ENCODE peak calls at places on chromosomes 7 and 10, in eight cellular contexts. C, G, W, J, Q, I, P and N are unnamed samples. For H3K9me3, the result is how much of the 10 kb centered on the place peaks cover.

GRCh38 chr10:30786906-30787305 is 157.4 kb upstream of the LYZL2 start:
- DNase-seq in C (no peak), G (no peak), W (no peak), J (no peak), Q (no peak), I (no peak), P (no peak), N (no peak)

GRCh38 chr7:8229927-8230326 is 32.0 kb downstream of the ICA1 start:
- DNase-seq in C (no peak), G (no peak), W (no peak), J (no peak), Q (no peak), I (no peak), P (no peak), N (no peak)

GRCh38 chr7:3068568-3068967 is 24.9 kb upstream of the CARD11 start:
- DNase-seq in C (no peak), G (no peak), W (no peak), J (no peak), Q (peak), I (no peak), P (no peak), N (no peak)

GRCh38 chr7:128879939-128880746 is 17.5 kb downstream of the ATP6V1F start:
- DNase-seq in C (peak), G (peak), W (peak), J (no peak), Q (peak), I (peak), P (peak), N (no peak)

GRCh38 chr7:95047291-95047690 is 139.9 kb downstream of the PPP1R9A start:
- DNase-seq in C (no peak), G (no peak), W (no peak), J (no peak), Q (no peak), I (no peak), P (no peak), N (no peak)

GRCh38 chr7:131741446-131741845 is 185.0 kb upstream of the PODXL start:
- DNase-seq in C (no peak), G (no peak), W (no peak), J (no peak), Q (no peak), I (no peak), P (no peak), N (no peak)

GRCh38 chr7:309586-310228 is 19.7 kb downstream of the FOXL3 start:
- DNase-seq in C (no peak), G (no peak), W (peak), J (no peak), Q (no peak), I (peak), P (no peak), N (no peak)

GRCh38 chr10:47379901-47380300 is 4.2 kb downstream of the ZNF488 start:
- DNase-seq in C (peak), G (no peak), W (no peak), J (no peak), Q (no peak), I (no peak), P (no peak), N (no peak)

GRCh38 chr10:44925811-44926760 is 14.9 kb downstream of the TMEM72 start:
- DNase-seq in C (no peak), G (no peak), W (no peak), J (no peak), Q (no peak), I (no peak), P (no peak), N (no peak)

GRCh38 chr10:97752956-97753355 is 16.0 kb downstream of the ZFYVE27 start:
- DNase-seq in C (no peak), G (no peak), W (no peak), J (no peak), Q (no peak), I (no peak), P (no peak), N (no peak)

GRCh38 chr10:71263376-71263775 is 51.0 kb downstream of the UNC5B start:
- DNase-seq in C (no peak), G (no peak), W (no peak), J (no peak), Q (no peak), I (no peak), P (no peak), N (no peak)

GRCh38 chr7:97270280-97270679 is 152.8 kb downstream of the SDHAF3 start:
- DNase-seq in C (no peak), G (no peak), W (no peak), J (no peak), Q (no peak), I (no peak), P (no peak), N (no peak)

GRCh38 chr7:79298145-79298760 is 155.2 kb downstream of the MAGI2 start:
- DNase-seq in C (no peak), G (no peak), W (no peak), J (no peak), Q (peak), I (no peak), P (peak), N (no peak)

GRCh38 chr7:46107610-46108217 is 186.6 kb upstream of the IGFBP3 start:
- DNase-seq in C (no peak), G (no peak), W (no peak), J (no peak), Q (no peak), I (no peak), P (no peak), N (no peak)

GRCh38 chr7:21497072-21497471 is 45.8 kb upstream of the DNAH11 start:
- DNase-seq in C (no peak), G (no peak), W (no peak), J (no peak), Q (peak), I (no peak), P (no peak), N (no peak)

GRCh38 chr10:47253651-47254375 is 46.2 kb upstream of the GDF10 start:
- DNase-seq in C (peak), G (peak), W (peak), J (no peak), Q (peak), I (no peak), P (no peak), N (no peak)

GRCh38 chr7:31027161-31027965 is 24.7 kb upstream of the ADCYAP1R1 start:
- DNase-seq in C (no peak), G (no peak), W (no peak), J (no peak), Q (peak), I (no peak), P (no peak), N (no peak)

GRCh38 chr7:102285541-102286236 is 979 bp upstream of the SH2B2 start:
- DNase-seq in C (no peak), G (no peak), W (no peak), J (no peak), Q (no peak), I (no peak), P (no peak), N (no peak)

GRCh38 chr10:91287912-91288311 is 67.4 kb downstream of the PCGF5 start:
- DNase-seq in C (no peak), G (no peak), W (no peak), J (no peak), Q (no peak), I (no peak), P (no peak), N (no peak)

GRCh38 chr10:25176421-25176968 is 1.7 kb downstream of the GPR158 start:
- DNase-seq in C (no peak), G (no peak), W (no peak), J (no peak), Q (peak), I (no peak), P (no peak), N (no peak)

GRCh38 chr7:122632238-122632637 is 66.7 kb downstream of the RNF133 start:
- DNase-seq in C (no peak), G (no peak), W (no peak), J (no peak), Q (no peak), I (no peak), P (no peak), N (no peak)

GRCh38 chr10:107104026-107104652 is 60.4 kb downstream of the SORCS1 start:
- DNase-seq in C (no peak), G (no peak), W (no peak), J (no peak), Q (no peak), I (no peak), P (no peak), N (no peak)

GRCh38 chr7:2644514-2645273 is 12.9 kb downstream of the TTYH3 start:
- DNase-seq in C (no peak), G (no peak), W (peak), J (no peak), Q (no peak), I (no peak), P (no peak), N (no peak)

GRCh38 chr10:125101581-125101980 is 58.8 kb downstream of the CTBP2 start:
- DNase-seq in C (peak), G (no peak), W (no peak), J (no peak), Q (no peak), I (no peak), P (no peak), N (no peak)

GRCh38 chr7:77184990-77185389 is 14.6 kb downstream of the FGL2 start:
- DNase-seq in C (no peak), G (no peak), W (no peak), J (no peak), Q (peak), I (no peak), P (no peak), N (no peak)

GRCh38 chr7:7769712-7770111 is 51.3 kb upstream of the RPA3 start:
- DNase-seq in C (no peak), G (no peak), W (no peak), J (no peak), Q (no peak), I (no peak), P (no peak), N (no peak)

GRCh38 chr10:26890956-26891355 is 30.2 kb upstream of the ABI1 start:
- DNase-seq in C (no peak), G (peak), W (peak), J (no peak), Q (peak), I (no peak), P (no peak), N (peak)

GRCh38 chr10:13945760-13946460 is 359.1 kb downstream of the PRPF18 start:
- DNase-seq in C (no peak), G (no peak), W (peak), J (no peak), Q (peak), I (no peak), P (no peak), N (no peak)

GRCh38 chr10:7488418-7488829 is 77.6 kb upstream of the SFMBT2 start:
- DNase-seq in C (no peak), G (no peak), W (no peak), J (no peak), Q (peak), I (no peak), P (no peak), N (peak)

GRCh38 chr7:38524786-38525185 is 106.4 kb downstream of the AMPH start:
- DNase-seq in C (no peak), G (no peak), W (no peak), J (no peak), Q (no peak), I (no peak), P (no peak), N (no peak)

GRCh38 chr7:6614941-6615737 is at the start of gene ZNF853:
- DNase-seq in C (no peak), G (no peak), W (no peak), J (no peak), Q (no peak), I (no peak), P (no peak), N (no peak)

GRCh38 chr10:104449402-104449801 is 95.8 kb downstream of the CFAP58 start:
- DNase-seq in C (no peak), G (no peak), W (no peak), J (no peak), Q (no peak), I (no peak), P (no peak), N (no peak)

GRCh38 chr10:22932626-22933370 is 4.9 kb downstream of the ARMC3 start:
- DNase-seq in C (no peak), G (no peak), W (peak), J (no peak), Q (no peak), I (no peak), P (no peak), N (no peak)
- H3K27ac ChIP-seq in C (no peak), G (no peak), W (no peak), J (no peak), Q (no peak), I (no peak), P (no peak), N (peak)

GRCh38 chr10:131201741-131202515 is 109.6 kb downstream of the TCERG1L start:
- DNase-seq in C (peak), G (peak), W (no peak), J (no peak), Q (no peak), I (peak), P (no peak), N (no peak)
- H3K9me3 ChIP-seq in C (under half), G (under half), W (under half), J (under half), Q (under half), I (under half), P (under half), N (under half)

GRCh38 chr7:55018361-55019328 is at the start of gene EGFR:
- DNase-seq in C (peak), G (peak), W (peak), J (no peak), Q (peak), I (peak), P (peak), N (peak)

GRCh38 chr7:55017841-55018240 is 976 bp upstream of the EGFR start:
- DNase-seq in C (no peak), G (no peak), W (no peak), J (no peak), Q (no peak), I (no peak), P (no peak), N (no peak)

GRCh38 chr7:55016746-55017090 is 2.1 kb upstream of the EGFR start:
- DNase-seq in C (no peak), G (no peak), W (no peak), J (no peak), Q (no peak), I (no peak), P (no peak), N (no peak)

GRCh38 chr7:55016061-55016745 is 2.6 kb upstream of the EGFR start:
- DNase-seq in C (no peak), G (no peak), W (no peak), J (no peak), Q (no peak), I (no peak), P (no peak), N (no peak)

DNA sequence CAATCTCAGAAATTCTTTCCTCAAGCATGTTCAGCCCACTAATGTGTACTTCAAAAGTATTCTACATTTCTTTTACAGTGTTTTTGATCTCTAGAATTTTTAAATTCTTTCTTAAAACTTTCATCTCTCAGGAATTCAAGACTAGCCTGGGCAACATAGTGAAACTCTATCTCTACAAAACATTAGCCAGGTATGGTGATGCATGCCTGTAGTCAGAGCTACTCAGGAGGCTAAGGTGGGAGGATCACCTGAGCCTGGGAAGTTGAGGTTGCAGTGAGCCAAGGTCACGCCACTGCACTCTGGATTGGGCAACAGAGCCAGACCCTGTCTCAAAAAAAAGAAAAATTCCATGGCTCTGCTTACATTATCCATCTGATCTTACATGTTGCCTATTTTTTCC is 5.0 kb upstream of the EGFR start:
- DNase-seq in C (no peak), G (no peak), W (no peak), J (no peak), Q (no peak), I (no peak), P (no peak), N (no peak)
- H3K27ac ChIP-seq in C (no peak), G (no peak), W (no peak), J (no peak), Q (no peak), I (no peak), P (no peak), N (no peak)

GRCh38 chr10:109250144-109250543 is 673.2 kb downstream of the XPNPEP1 start:
- DNase-seq in C (no peak), G (no peak), W (no peak), J (no peak), Q (no peak), I (no peak), P (no peak), N (no peak)
- H3K9me3 ChIP-seq in C (under half), G (under half), W (under half), J (under half), Q (under half), I (under half), P (under half), N (under half)

GRCh38 chr7:137944168-137944567 is 57.7 kb downstream of the CREB3L2 start:
- DNase-seq in C (no peak), G (no peak), W (no peak), J (no peak), Q (peak), I (no peak), P (no peak), N (no peak)
- H3K27ac ChIP-seq in C (no peak), G (no peak), W (no peak), J (no peak), Q (no peak), I (no peak), P (no peak), N (no peak)

GRCh38 chr7:155917836-155918385 is 105.6 kb upstream of the SHH start:
- DNase-seq in C (no peak), G (no peak), W (no peak), J (no peak), Q (peak), I (no peak), P (no peak), N (no peak)
- H3K9me3 ChIP-seq in C (under half), G (under half), W (under half), J (under half), Q (under half), I (under half), P (under half), N (under half)

GRCh38 chr10:78212786-78213175 is 179.1 kb downstream of the RPS24 start:
- DNase-seq in C (no peak), G (no peak), W (no peak), J (no peak), Q (no peak), I (no peak), P (no peak), N (no peak)

GRCh38 chr10:78212134-78212785 is 178.6 kb downstream of the RPS24 start:
- DNase-seq in C (peak), G (no peak), W (no peak), J (no peak), Q (no peak), I (no peak), P (no peak), N (no peak)

GRCh38 chr10:78214931-78215330 is 181.3 kb downstream of the RPS24 start:
- DNase-seq in C (no peak), G (no peak), W (no peak), J (no peak), Q (no peak), I (no peak), P (no peak), N (no peak)

GRCh38 chr10:78218833-78219490 is 185.3 kb downstream of the RPS24 start:
- DNase-seq in C (no peak), G (no peak), W (no peak), J (no peak), Q (no peak), I (no peak), P (no peak), N (no peak)

DNA sequence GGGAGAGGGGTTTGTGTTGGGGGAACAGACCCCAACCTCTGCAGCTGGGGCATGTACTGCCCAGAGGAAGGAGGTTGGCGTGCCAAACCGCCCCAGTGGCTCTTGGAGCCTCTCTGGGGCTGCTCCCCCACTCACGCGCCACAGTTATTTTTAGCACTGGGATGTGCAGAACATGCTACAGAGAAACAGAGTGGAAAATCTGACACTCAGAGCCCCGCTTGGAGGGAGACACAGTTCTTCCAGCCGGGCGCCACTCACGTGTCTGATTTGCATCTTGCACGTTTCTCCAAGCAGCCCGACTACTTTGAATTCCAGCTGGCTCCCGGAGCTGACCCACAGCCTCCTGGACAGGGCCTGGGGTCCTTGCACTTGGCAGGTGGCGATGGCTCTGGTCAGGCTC is 182.0 kb downstream of the RPS24 start:
- DNase-seq in C (peak), G (no peak), W (peak), J (no peak), Q (peak), I (no peak), P (no peak), N (peak)
- H3K27ac ChIP-seq in C (no peak), G (no peak), W (no peak), J (no peak), Q (peak), I (no peak), P (peak), N (no peak)

DNA sequence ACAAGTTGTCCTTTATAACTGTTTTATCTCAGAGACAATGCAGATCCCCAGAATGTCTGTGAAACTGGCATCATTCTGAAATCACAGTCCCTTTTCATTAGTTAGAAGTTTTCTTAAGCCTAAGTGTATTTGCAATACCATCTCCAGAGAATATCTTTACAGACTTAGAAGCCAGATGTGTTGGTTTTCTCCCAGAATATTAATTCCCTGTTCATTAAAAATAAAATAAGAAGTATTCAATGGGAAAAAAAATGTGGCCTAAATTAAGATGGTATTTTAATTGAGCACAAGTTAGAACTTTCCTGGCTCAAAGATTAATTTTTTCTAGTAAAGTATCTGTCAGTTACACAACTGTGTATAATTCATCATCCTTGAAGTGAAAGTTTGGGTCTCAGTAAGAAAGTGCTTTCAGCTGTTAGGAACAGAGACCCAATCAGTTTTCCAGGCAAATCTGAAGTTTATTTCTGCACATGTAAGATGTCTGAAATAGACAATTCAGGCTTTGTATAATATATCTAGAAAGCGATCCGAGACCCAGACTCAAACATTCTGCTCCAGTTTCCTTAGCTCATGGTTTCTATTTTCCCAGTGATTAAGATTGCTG is 1179.5 kb upstream of the C7orf33 start:
- DNase-seq in C (no peak), G (no peak), W (no peak), J (no peak), Q (peak), I (no peak), P (no peak), N (no peak)
- H3K9me3 ChIP-seq in C (under half), G (under half), W (under half), J (under half), Q (under half), I (under half), P (under half), N (under half)